ENCODE peak calls at places on chromosomes 6 and 20, in five cellular contexts. F, Q, O, Y and H are unnamed samples.

GRCh38 chr20:14477125-14477524 is 139.7 kb upstream of the FLRT3 start:
- DNase-seq in F (no peak), Q (no peak), O (no peak), Y (no peak), H (no peak)

GRCh38 chr6:15287670-15288069 is 41.8 kb downstream of the JARID2 start:
- DNase-seq in F (no peak), Q (peak), O (peak), Y (no peak), H (no peak)

GRCh38 chr6:136920858-136921520 is 1.1 kb upstream of the SLC35D3 start:
- DNase-seq in F (no peak), Q (no peak), O (no peak), Y (peak), H (no peak)

GRCh38 chr20:5731753-5732366 is 18.3 kb upstream of the SHLD1 start:
- DNase-seq in F (no peak), Q (no peak), O (peak), Y (no peak), H (no peak)

GRCh38 chr6:161257778-161258457 is 15.9 kb downstream of the AGPAT4 start:
- DNase-seq in F (no peak), Q (no peak), O (no peak), Y (no peak), H (no peak)

GRCh38 chr20:33673411-33674293 is 576 bp downstream of the NECAB3 start:
- DNase-seq in F (no peak), Q (no peak), O (no peak), Y (no peak), H (no peak)

GRCh38 chr6:88238065-88238464 is 71.9 kb upstream of the CNR1 start:
- DNase-seq in F (no peak), Q (peak), O (peak), Y (peak), H (no peak)

GRCh38 chr20:6700563-6701328 is 66.7 kb upstream of the BMP2 start:
- DNase-seq in F (no peak), Q (peak), O (peak), Y (no peak), H (no peak)

GRCh38 chr20:62641749-62642665 is at the start of gene SLCO4A1:
- DNase-seq in F (peak), Q (peak), O (peak), Y (peak), H (peak)

GRCh38 chr6:1144842-1145755 is 166.8 kb upstream of the FOXQ1 start:
- DNase-seq in F (no peak), Q (no peak), O (no peak), Y (peak), H (no peak)